ENCODE peak calls at places on chromosomes 2 and 18, in ten cellular contexts. R is transverse colon, X is fibroblast of the aortic adventitia, W is fibroblast of pulmonary artery, S is mesothelial cell of epicardium, A is lower leg skin, E is brain microvascular endothelial cell, Z is epithelial cell of esophagus, T is B cell, B is uterus. O is an unnamed sample.

GRCh38 chr18:70373062-70373519 is 84.2 kb downstream of the SOCS6 start:
- DNase-seq in R (no peak), X (peak; percentile 87), W (peak; percentile 80), S (no peak), A (no peak), E (peak; percentile 74), Z (peak; percentile 92), T (no peak), B (no peak), O (no peak)

GRCh38 chr2:37167636-37168182 is 10.9 kb upstream of the EIF2AK2 start:
- DNase-seq in R (no peak), X (no peak), W (peak; percentile 12), S (no peak), A (no peak), E (peak; percentile 13), Z (peak; percentile 51), T (no peak), B (no peak), O (no peak)

GRCh38 chr2:118667964-118668363 is 179.5 kb downstream of the EN1 start:
- DNase-seq in R (no peak), X (peak; percentile 88), W (peak; percentile 53), S (no peak), A (no peak), E (peak; percentile 48), Z (no peak), T (no peak), B (no peak), O (no peak)

GRCh38 chr2:53826587-53827397 is 33.0 kb downstream of the GPR75 start:
- DNase-seq in R (no peak), X (no peak), W (peak; percentile 43), S (no peak), A (no peak), E (no peak), Z (peak; percentile 73), T (no peak), B (no peak), O (peak; percentile 67)

GRCh38 chr18:5239447-5239846 is 42.4 kb upstream of the AKAIN1 start:
- DNase-seq in R (no peak), X (no peak), W (no peak), S (no peak), A (no peak), E (no peak), Z (no peak), T (no peak), B (no peak), O (no peak)

GRCh38 chr2:219392754-219393153 is 5.0 kb upstream of the DNPEP start:
- DNase-seq in R (no peak), X (no peak), W (no peak), S (no peak), A (no peak), E (no peak), Z (peak; percentile 52), T (no peak), B (peak; percentile 10), O (no peak)

GRCh38 chr2:200761168-200761715 is 50.5 kb upstream of the BZW1 start:
- DNase-seq in R (no peak), X (peak; percentile 54), W (peak; percentile 22), S (no peak), A (no peak), E (no peak), Z (peak; percentile 12), T (no peak), B (no peak), O (no peak)

GRCh38 chr18:64720781-64721464 is 572.0 kb upstream of the LINC00305 start:
- DNase-seq in R (peak; percentile 46), X (no peak), W (no peak), S (no peak), A (no peak), E (no peak), Z (no peak), T (no peak), B (no peak), O (no peak)

GRCh38 chr18:26531600-26532150 is 16.7 kb downstream of the KCTD1 start:
- DNase-seq in R (no peak), X (no peak), W (no peak), S (no peak), A (no peak), E (no peak), Z (no peak), T (no peak), B (no peak), O (no peak)

GRCh38 chr18:8794133-8794986 is 89.0 kb downstream of the MTCL1 start:
- DNase-seq in R (peak; percentile 34), X (peak; percentile 81), W (no peak), S (no peak), A (no peak), E (peak; percentile 35), Z (peak; percentile 50), T (no peak), B (no peak), O (no peak)

GRCh38 chr18:22221350-22221749 is 52.0 kb downstream of the GATA6 start:
- DNase-seq in R (no peak), X (no peak), W (no peak), S (no peak), A (no peak), E (no peak), Z (no peak), T (no peak), B (no peak), O (no peak)

GRCh38 chr2:46329803-46330775 is 32.9 kb downstream of the EPAS1 start:
- DNase-seq in R (no peak), X (peak; percentile 85), W (peak; percentile 94), S (peak; percentile 20), A (no peak), E (peak; percentile 85), Z (peak; percentile 95), T (no peak), B (no peak), O (no peak)

GRCh38 chr2:185738679-185739472 is at the start of gene FSIP2:
- DNase-seq in R (peak; percentile 73), X (peak; percentile 59), W (peak; percentile 72), S (peak; percentile 87), A (peak; percentile 84), E (peak; percentile 52), Z (peak; percentile 86), T (peak; percentile 9), B (peak; percentile 22), O (peak; percentile 23)

GRCh38 chr2:99127999-99128398 is 13.5 kb upstream of the C2orf15 start:
- DNase-seq in R (no peak), X (no peak), W (no peak), S (no peak), A (no peak), E (no peak), Z (no peak), T (no peak), B (no peak), O (no peak)

GRCh38 chr18:23920054-23920453 is 94.5 kb upstream of the TTC39C start:
- DNase-seq in R (no peak), X (no peak), W (no peak), S (no peak), A (no peak), E (no peak), Z (peak; percentile 57), T (no peak), B (no peak), O (no peak)
- TF ChIP-seq CTCF in R (no peak), X (no peak), W (no peak), S (no peak), A (no peak), E (no peak), Z (no peak), T (no peak), B (no peak), O (no peak)

GRCh38 chr2:214311931-214312749 is 98.7 kb upstream of the VWC2L start:
- DNase-seq in R (no peak), X (no peak), W (no peak), S (no peak), A (no peak), E (no peak), Z (peak; percentile 68), T (no peak), B (no peak), O (no peak)

GRCh38 chr2:214311031-214311533 is 99.8 kb upstream of the VWC2L start:
- DNase-seq in R (no peak), X (no peak), W (no peak), S (no peak), A (no peak), E (no peak), Z (no peak), T (no peak), B (no peak), O (no peak)

GRCh38 chr2:214315324-214315723 is 95.5 kb upstream of the VWC2L start:
- DNase-seq in R (no peak), X (no peak), W (no peak), S (no peak), A (no peak), E (no peak), Z (no peak), T (no peak), B (no peak), O (no peak)

GRCh38 chr2:214310319-214310718 is 100.5 kb upstream of the VWC2L start:
- DNase-seq in R (no peak), X (no peak), W (no peak), S (no peak), A (no peak), E (no peak), Z (peak; percentile 42), T (no peak), B (no peak), O (no peak)
- TF ChIP-seq CTCF in R (no peak), X (no peak), W (no peak), S (no peak), A (no peak), E (peak; percentile 54), Z (peak; percentile 58), T (no peak), B (no peak), O (no peak)

GRCh38 chr2:166013878-166014277 is 60.3 kb upstream of the TTC21B start:
- DNase-seq in R (no peak), X (no peak), W (no peak), S (no peak), A (no peak), E (no peak), Z (no peak), T (no peak), B (no peak), O (no peak)
- TF ChIP-seq CTCF in R (no peak), X (no peak), W (no peak), S (no peak), A (no peak), E (no peak), Z (no peak), T (no peak), B (no peak), O (no peak)

GRCh38 chr2:152171733-152172132 is 3.8 kb downstream of the STAM2 start:
- DNase-seq in R (no peak), X (peak; percentile 72), W (peak; percentile 46), S (no peak), A (no peak), E (no peak), Z (peak; percentile 74), T (no peak), B (no peak), O (no peak)

GRCh38 chr2:152175368-152176112 is at the start of gene STAM2:
- DNase-seq in R (peak; percentile 94), X (peak; percentile 91), W (peak; percentile 94), S (peak; percentile 98), A (peak; percentile 98), E (peak; percentile 88), Z (peak; percentile 90), T (peak; percentile 90), B (peak; percentile 96), O (peak; percentile 79)

GRCh38 chr2:152175012-152175367 is 573 bp downstream of the STAM2 start:
- DNase-seq in R (no peak), X (no peak), W (no peak), S (no peak), A (no peak), E (no peak), Z (no peak), T (peak; percentile 40), B (no peak), O (peak; percentile 8)

GRCh38 chr2:152174574-152174973 is 989 bp downstream of the STAM2 start:
- DNase-seq in R (no peak), X (no peak), W (no peak), S (no peak), A (no peak), E (no peak), Z (no peak), T (no peak), B (no peak), O (no peak)

GRCh38 chr2:152176113-152176714 is 651 bp upstream of the STAM2 start:
- DNase-seq in R (no peak), X (peak; percentile 49), W (peak; percentile 39), S (no peak), A (no peak), E (peak; percentile 23), Z (peak; percentile 37), T (no peak), B (no peak), O (no peak)
- TF ChIP-seq CTCF in R (peak; percentile 0), X (no peak), W (no peak), S (peak; percentile 17), A (no peak), E (no peak), Z (no peak), T (peak; percentile 55), B (no peak), O (no peak)

O was measured in tibial nerve.